ENCODE peak calls at places on chromosomes 4 and X, in five cellular contexts. One of them, this sample, is unnamed.

GRCh38 chrX:31333181-31333831 is 261.5 kb upstream of the FTHL17 start:
- DNase-seq in tibial artery: no peak
- DNase-seq in substantia nigra: no peak
- DNase-seq in breast epithelium: no peak
- DNase-seq in HCT116: no peak
- DNase-seq in this sample: no peak

GRCh38 chrX:47191331-47191730 is 2.3 kb upstream of the UBA1 start:
- DNase-seq in tibial artery: peak
- DNase-seq in HCT116: peak
- DNase-seq in breast epithelium: no peak
- DNase-seq in substantia nigra: no peak
- DNase-seq in this sample: peak

GRCh38 chrX:147626605-147627004 is 285.1 kb upstream of the FMR1 start:
- DNase-seq in HCT116: no peak
- DNase-seq in tibial artery: no peak
- DNase-seq in breast epithelium: no peak
- DNase-seq in substantia nigra: no peak
- DNase-seq in this sample: no peak

GRCh38 chrX:69615323-69615722 is 590 bp upstream of the EDA start:
- DNase-seq in tibial artery: no peak
- DNase-seq in breast epithelium: no peak
- DNase-seq in HCT116: no peak
- DNase-seq in substantia nigra: no peak
- DNase-seq in this sample: no peak

GRCh38 chr4:138275946-138276621 is 33.9 kb upstream of the SLC7A11 start:
- DNase-seq in breast epithelium: no peak
- DNase-seq in HCT116: no peak
- DNase-seq in substantia nigra: no peak
- DNase-seq in tibial artery: no peak
- DNase-seq in this sample: no peak

GRCh38 chrX:130091976-130092522 is 18.2 kb downstream of the ELF4 start:
- DNase-seq in tibial artery: peak
- DNase-seq in substantia nigra: no peak
- DNase-seq in HCT116: no peak
- DNase-seq in breast epithelium: no peak
- DNase-seq in this sample: peak

GRCh38 chr4:163107754-163108153 is 58.9 kb downstream of the NAF1 start:
- DNase-seq in tibial artery: no peak
- DNase-seq in breast epithelium: no peak
- DNase-seq in substantia nigra: no peak
- DNase-seq in HCT116: peak
- DNase-seq in this sample: no peak

GRCh38 chr4:4327652-4328121 is 37.6 kb downstream of the ZBTB49 start:
- DNase-seq in tibial artery: no peak
- DNase-seq in HCT116: no peak
- DNase-seq in substantia nigra: no peak
- DNase-seq in breast epithelium: peak
- DNase-seq in this sample: peak

GRCh38 chr4:121199742-121200561 is 35.8 kb upstream of the TNIP3 start:
- DNase-seq in tibial artery: no peak
- DNase-seq in HCT116: no peak
- DNase-seq in breast epithelium: no peak
- DNase-seq in substantia nigra: no peak
- DNase-seq in this sample: no peak

GRCh38 chr4:17504081-17504480 is 7.8 kb downstream of the QDPR start:
- DNase-seq in HCT116: no peak
- DNase-seq in substantia nigra: no peak
- DNase-seq in tibial artery: no peak
- DNase-seq in breast epithelium: no peak
- DNase-seq in this sample: no peak

GRCh38 chr4:41361831-41362646 is 105.3 kb downstream of the UCHL1 start:
- DNase-seq in breast epithelium: no peak
- DNase-seq in HCT116: no peak
- DNase-seq in substantia nigra: no peak
- DNase-seq in tibial artery: no peak
- DNase-seq in this sample: no peak

GRCh38 chrX:11768039-11768438 is 10.0 kb downstream of the MSL3 start:
- DNase-seq in HCT116: no peak
- DNase-seq in substantia nigra: peak
- DNase-seq in tibial artery: no peak
- DNase-seq in breast epithelium: no peak
- DNase-seq in this sample: no peak

GRCh38 chr4:14532436-14532835 is 469.8 kb upstream of the CPEB2 start:
- DNase-seq in breast epithelium: no peak
- DNase-seq in tibial artery: no peak
- DNase-seq in substantia nigra: no peak
- DNase-seq in HCT116: no peak
- DNase-seq in this sample: no peak

GRCh38 chr4:15550491-15550890 is 80.8 kb downstream of the CC2D2A start:
- DNase-seq in HCT116: no peak
- DNase-seq in tibial artery: no peak
- DNase-seq in substantia nigra: no peak
- DNase-seq in breast epithelium: no peak
- DNase-seq in this sample: no peak

GRCh38 chrX:150410513-150410912 is 47.4 kb downstream of the MAMLD1 start:
- DNase-seq in substantia nigra: no peak
- DNase-seq in breast epithelium: no peak
- DNase-seq in tibial artery: no peak
- DNase-seq in HCT116: no peak
- DNase-seq in this sample: no peak

GRCh38 chr4:188061083-188061482 is 48.3 kb downstream of the TRIML2 start:
- DNase-seq in tibial artery: no peak
- DNase-seq in HCT116: no peak
- DNase-seq in substantia nigra: no peak
- DNase-seq in breast epithelium: no peak
- DNase-seq in this sample: no peak

GRCh38 chr4:108247511-108248088 is 78.9 kb upstream of the LEF1 start:
- DNase-seq in breast epithelium: no peak
- DNase-seq in substantia nigra: no peak
- DNase-seq in HCT116: peak
- DNase-seq in tibial artery: no peak
- DNase-seq in this sample: no peak

GRCh38 chrX:45229348-45229747 is 28.7 kb upstream of the DIPK2B start:
- DNase-seq in substantia nigra: no peak
- DNase-seq in tibial artery: no peak
- DNase-seq in HCT116: no peak
- DNase-seq in breast epithelium: no peak
- DNase-seq in this sample: no peak

GRCh38 chr4:36618102-36618501 is 336.7 kb downstream of the DTHD1 start:
- DNase-seq in substantia nigra: no peak
- DNase-seq in breast epithelium: no peak
- DNase-seq in HCT116: no peak
- DNase-seq in tibial artery: no peak
- DNase-seq in this sample: no peak

GRCh38 chrX:149498767-149499166 is 6.3 kb downstream of the IDS start:
- DNase-seq in breast epithelium: no peak
- DNase-seq in tibial artery: no peak
- DNase-seq in HCT116: no peak
- DNase-seq in substantia nigra: no peak
- DNase-seq in this sample: no peak

GRCh38 chrX:40871385-40872082 is 136.2 kb upstream of the MED14 start:
- DNase-seq in substantia nigra: no peak
- DNase-seq in breast epithelium: no peak
- DNase-seq in HCT116: no peak
- DNase-seq in tibial artery: no peak
- DNase-seq in this sample: no peak

GRCh38 chrX:4762196-4762595 is 1048.7 kb upstream of the PRKX start:
- DNase-seq in HCT116: no peak
- DNase-seq in tibial artery: no peak
- DNase-seq in substantia nigra: no peak
- DNase-seq in breast epithelium: no peak
- DNase-seq in this sample: no peak

GRCh38 chrX:46433892-46434291 is 111.3 kb downstream of the ZNF674 start:
- DNase-seq in breast epithelium: no peak
- DNase-seq in HCT116: no peak
- DNase-seq in tibial artery: no peak
- DNase-seq in substantia nigra: no peak
- DNase-seq in this sample: no peak

GRCh38 chr4:59127748-59128147 is 2017.6 kb upstream of the IGFBP7 start:
- DNase-seq in tibial artery: no peak
- DNase-seq in substantia nigra: no peak
- DNase-seq in HCT116: no peak
- DNase-seq in breast epithelium: no peak
- DNase-seq in this sample: no peak

GRCh38 chr4:168634276-168634802 is 137.5 kb downstream of the PALLD start:
- DNase-seq in breast epithelium: no peak
- DNase-seq in tibial artery: no peak
- DNase-seq in HCT116: no peak
- DNase-seq in substantia nigra: no peak
- DNase-seq in this sample: no peak

GRCh38 chrX:12999422-12999821 is 24.5 kb downstream of the TMSB4X start:
- DNase-seq in substantia nigra: no peak
- DNase-seq in HCT116: no peak
- DNase-seq in breast epithelium: no peak
- DNase-seq in tibial artery: no peak
- DNase-seq in this sample: no peak

GRCh38 chrX:13464599-13465275 is 104.7 kb upstream of the EGFL6 start:
- DNase-seq in breast epithelium: no peak
- DNase-seq in substantia nigra: no peak
- DNase-seq in HCT116: no peak
- DNase-seq in tibial artery: no peak
- DNase-seq in this sample: no peak

GRCh38 chrX:1483843-1484637 is 31.3 kb upstream of the ASMTL start:
- DNase-seq in tibial artery: no peak
- DNase-seq in HCT116: no peak
- DNase-seq in substantia nigra: no peak
- DNase-seq in breast epithelium: no peak
- DNase-seq in this sample: no peak

GRCh38 chr4:5122114-5122513 is 70.8 kb downstream of the STK32B start:
- DNase-seq in tibial artery: no peak
- DNase-seq in breast epithelium: no peak
- DNase-seq in substantia nigra: no peak
- DNase-seq in HCT116: no peak
- DNase-seq in this sample: no peak

GRCh38 chrX:49001521-49002090 is 458 bp downstream of the GRIPAP1 start:
- DNase-seq in substantia nigra: no peak
- DNase-seq in breast epithelium: no peak
- DNase-seq in tibial artery: peak
- DNase-seq in HCT116: peak
- DNase-seq in this sample: no peak

GRCh38 chr4:179124957-179125356 is 1682.7 kb upstream of the AGA start:
- DNase-seq in HCT116: no peak
- DNase-seq in tibial artery: no peak
- DNase-seq in breast epithelium: no peak
- DNase-seq in substantia nigra: no peak
- DNase-seq in this sample: no peak
- H3K27ac ChIP-seq in HCT116: no peak
- H3K27ac ChIP-seq in tibial artery: no peak
- H3K27ac ChIP-seq in breast epithelium: no peak
- H3K27ac ChIP-seq in substantia nigra: no peak
- H3K27ac ChIP-seq in this sample: no peak

DNA sequence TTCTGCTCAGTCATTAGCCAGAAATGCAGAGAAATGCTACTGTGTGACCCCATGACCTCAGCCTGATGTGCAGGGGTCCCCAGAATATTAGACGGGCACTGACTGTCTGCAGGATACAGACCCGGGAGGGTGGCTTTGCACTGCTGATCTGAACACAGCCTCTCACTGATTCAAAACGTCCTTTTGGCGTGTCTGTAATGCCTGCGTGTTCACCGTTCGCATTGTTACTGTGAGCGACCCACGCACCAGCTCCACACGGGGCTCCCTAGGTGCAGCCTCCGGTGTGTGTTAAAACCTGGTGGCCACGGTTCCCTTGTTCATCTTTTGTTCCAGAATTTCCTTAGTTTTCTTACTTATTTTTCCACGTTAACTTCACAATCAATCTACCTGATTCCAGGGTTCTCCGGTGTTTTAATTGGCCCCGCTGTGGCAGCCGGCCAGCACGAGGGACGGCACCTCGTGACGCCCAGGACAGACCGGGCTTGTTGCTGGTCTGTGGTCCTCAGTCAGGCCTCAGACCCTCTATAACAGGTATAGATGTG is 32.0 kb upstream of the SPON2 start:
- DNase-seq in tibial artery: no peak
- DNase-seq in breast epithelium: no peak
- DNase-seq in substantia nigra: no peak
- DNase-seq in HCT116: no peak
- DNase-seq in this sample: peak
- H3K27ac ChIP-seq in tibial artery: no peak
- H3K27ac ChIP-seq in breast epithelium: peak
- H3K27ac ChIP-seq in substantia nigra: no peak
- H3K27ac ChIP-seq in HCT116: no peak
- H3K27ac ChIP-seq in this sample: peak

GRCh38 chrX:154131955-154132354 is 12.1 kb upstream of the OPN1LW start:
- DNase-seq in HCT116: no peak
- DNase-seq in breast epithelium: no peak
- DNase-seq in substantia nigra: no peak
- DNase-seq in tibial artery: no peak
- DNase-seq in this sample: no peak

GRCh38 chrX:154132366-154132765 is 11.7 kb upstream of the OPN1LW start:
- DNase-seq in breast epithelium: no peak
- DNase-seq in HCT116: no peak
- DNase-seq in tibial artery: no peak
- DNase-seq in substantia nigra: no peak
- DNase-seq in this sample: no peak

GRCh38 chrX:154138857-154139256 is 5.2 kb upstream of the OPN1LW start:
- DNase-seq in HCT116: no peak
- DNase-seq in tibial artery: no peak
- DNase-seq in breast epithelium: no peak
- DNase-seq in substantia nigra: no peak
- DNase-seq in this sample: no peak

GRCh38 chrX:154136627-154137161 is 7.3 kb upstream of the OPN1LW start:
- DNase-seq in HCT116: peak
- DNase-seq in tibial artery: peak
- DNase-seq in substantia nigra: peak
- DNase-seq in breast epithelium: peak
- DNase-seq in this sample: peak

DNA sequence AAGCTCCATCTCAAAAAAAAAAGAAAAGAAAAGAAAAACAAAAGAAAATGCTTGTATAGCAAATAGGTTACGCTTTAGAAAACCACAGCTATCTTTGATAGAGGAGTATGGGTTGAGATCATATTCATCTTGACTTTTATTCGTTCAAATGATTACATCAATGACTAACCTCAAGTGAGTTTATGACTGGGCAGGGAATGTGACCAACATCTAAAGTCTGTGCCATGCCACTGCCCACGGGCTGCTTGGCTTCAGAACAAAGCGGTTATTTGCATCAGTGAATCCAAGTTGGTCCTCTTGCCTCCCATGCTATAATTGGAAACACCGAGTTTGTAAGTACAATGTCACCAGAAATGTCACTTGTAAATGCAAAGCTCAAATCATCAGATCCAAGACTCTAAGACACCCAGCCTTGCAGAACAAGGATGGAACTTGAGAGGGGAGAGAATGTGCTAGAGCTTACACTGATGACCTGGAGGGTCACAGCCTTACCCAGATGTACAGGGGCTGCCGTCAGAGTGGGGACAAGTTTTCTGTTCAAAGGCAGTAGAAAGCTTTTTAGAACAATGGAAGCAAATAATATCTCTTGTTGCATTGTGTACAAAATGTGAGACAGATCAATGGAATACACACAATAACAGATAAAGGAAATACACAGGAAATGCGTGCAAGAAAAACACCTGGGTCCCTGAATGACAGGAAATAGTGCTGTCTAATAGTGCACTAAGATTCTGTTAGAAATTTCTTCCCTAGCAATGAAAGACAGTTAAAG is 8.4 kb upstream of the OPN1LW start:
- DNase-seq in substantia nigra: no peak
- DNase-seq in tibial artery: no peak
- DNase-seq in HCT116: no peak
- DNase-seq in breast epithelium: no peak
- DNase-seq in this sample: no peak
- H3K27ac ChIP-seq in substantia nigra: no peak
- H3K27ac ChIP-seq in tibial artery: no peak
- H3K27ac ChIP-seq in HCT116: no peak
- H3K27ac ChIP-seq in breast epithelium: no peak
- H3K27ac ChIP-seq in this sample: no peak

GRCh38 chr4:173535932-173536331 is 5.9 kb upstream of the HAND2 start:
- DNase-seq in substantia nigra: no peak
- DNase-seq in tibial artery: no peak
- DNase-seq in breast epithelium: no peak
- DNase-seq in HCT116: no peak
- DNase-seq in this sample: no peak
- H3K27ac ChIP-seq in substantia nigra: no peak
- H3K27ac ChIP-seq in tibial artery: no peak
- H3K27ac ChIP-seq in breast epithelium: no peak
- H3K27ac ChIP-seq in HCT116: no peak
- H3K27ac ChIP-seq in this sample: no peak